ENCODE peak calls at places on chromosomes 4 and X, in five cellular contexts. J is CD4-positive, alpha-beta memory T cell; S is A549; O is fibroblast of pulmonary artery; K is CD8-positive, alpha-beta memory T cell. U is an unnamed sample.

GRCh38 chr4:82493721-82494425 is 63.5 kb downstream of the ENOPH1 start:
- DNase-seq in K (no peak), S (no peak), O (no peak), J (no peak), U (no peak)

GRCh38 chr4:100169796-100170485 is 20.3 kb downstream of the DDIT4L start:
- DNase-seq in J (no peak), K (no peak), S (no peak), O (no peak), U (peak; percentile 52)

GRCh38 chr4:6113641-6114040 is 86.7 kb downstream of the JAKMIP1 start:
- DNase-seq in S (no peak), O (no peak), K (no peak), J (no peak), U (no peak)

GRCh38 chr4:34157546-34157945 is 2086.8 kb downstream of the ARAP2 start:
- DNase-seq in O (no peak), K (no peak), J (no peak), S (no peak), U (no peak)

GRCh38 chr4:43331226-43332078 is 438.9 kb downstream of the GRXCR1 start:
- DNase-seq in J (no peak), S (no peak), K (no peak), O (peak; percentile 66), U (no peak)

GRCh38 chr4:15343581-15343980 is 84.3 kb upstream of the C1QTNF7 start:
- DNase-seq in J (no peak), K (no peak), O (peak; percentile 8), S (no peak), U (no peak)

GRCh38 chrX:124348152-124348551 is 1.8 kb downstream of the SH2D1A start:
- DNase-seq in S (no peak), J (no peak), O (no peak), K (no peak), U (no peak)

GRCh38 chrX:103817502-103817901 is 14.6 kb downstream of the RAB9B start:
- DNase-seq in K (no peak), O (peak; percentile 61), S (peak; percentile 38), J (peak; percentile 54), U (peak; percentile 6)

DNA sequence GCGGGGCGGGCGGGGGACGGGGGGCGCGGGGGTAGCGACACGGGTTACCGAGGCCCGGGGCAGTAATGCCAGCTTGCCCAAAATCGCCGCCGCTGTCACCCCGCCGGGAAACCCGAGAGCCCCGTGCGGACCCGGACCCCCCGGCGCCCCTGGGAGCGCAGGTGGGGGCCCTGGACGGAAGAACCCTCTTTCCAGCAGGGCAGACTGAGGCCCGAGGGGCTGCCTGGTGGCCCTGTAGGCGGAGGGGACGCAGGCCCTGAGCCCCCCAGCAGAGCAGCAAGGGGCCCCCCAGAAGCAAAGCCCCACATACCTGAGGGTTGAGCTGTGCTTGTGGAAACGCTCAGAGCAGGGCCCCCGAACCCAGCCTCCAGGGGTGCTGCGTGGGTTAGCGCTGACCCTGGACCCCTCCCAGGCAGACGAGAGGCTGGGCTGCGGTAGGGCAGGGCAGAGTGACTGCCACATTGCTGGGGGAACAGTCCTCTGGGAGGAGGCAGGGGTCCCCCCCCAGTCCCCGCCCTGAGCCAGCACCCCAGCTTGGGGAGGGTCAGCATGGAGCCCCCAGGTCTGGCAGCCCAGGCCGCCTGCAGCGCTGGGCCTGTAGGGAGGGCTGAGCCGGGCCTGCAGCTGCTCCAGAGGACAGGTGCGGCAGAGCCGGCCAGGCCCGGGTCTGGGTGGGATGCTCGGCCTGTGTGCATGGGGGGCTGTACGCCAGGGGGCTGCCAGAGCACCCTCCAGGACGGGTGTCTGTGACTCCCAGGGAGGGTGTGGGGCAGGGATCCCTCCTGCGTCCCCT is 646 bp downstream of the DOK7 start:
- DNase-seq in S (no peak), K (no peak), J (no peak), O (no peak), U (no peak)
- H3K4me3 ChIP-seq in S (peak overlapping the region; percentile 36), K (no peak overlapping the region), J (no peak overlapping the region), O (no peak overlapping the region), U (no peak overlapping the region)

GRCh38 chr4:109094061-109094460 is 208.4 kb downstream of the COL25A1 start:
- DNase-seq in J (no peak), K (no peak), O (no peak), S (no peak), U (no peak)
- H3K4me3 ChIP-seq in J (no peak overlapping the region), K (no peak overlapping the region), O (no peak overlapping the region), S (no peak overlapping the region), U (no peak overlapping the region)

GRCh38 chrX:17412692-17413091 is 37.7 kb downstream of the NHS start:
- DNase-seq in K (no peak), O (peak; percentile 41), S (peak; percentile 63), J (no peak), U (no peak)

GRCh38 chrX:17415242-17415815 is 40.3 kb downstream of the NHS start:
- DNase-seq in K (no peak), O (no peak), S (no peak), J (no peak), U (no peak)

GRCh38 chrX:17414839-17415238 is 39.8 kb downstream of the NHS start:
- DNase-seq in J (no peak), K (no peak), O (no peak), S (no peak), U (no peak)

GRCh38 chrX:17413228-17413627 is 38.2 kb downstream of the NHS start:
- DNase-seq in S (peak; percentile 29), K (no peak), O (peak; percentile 49), J (no peak), U (no peak)

DNA sequence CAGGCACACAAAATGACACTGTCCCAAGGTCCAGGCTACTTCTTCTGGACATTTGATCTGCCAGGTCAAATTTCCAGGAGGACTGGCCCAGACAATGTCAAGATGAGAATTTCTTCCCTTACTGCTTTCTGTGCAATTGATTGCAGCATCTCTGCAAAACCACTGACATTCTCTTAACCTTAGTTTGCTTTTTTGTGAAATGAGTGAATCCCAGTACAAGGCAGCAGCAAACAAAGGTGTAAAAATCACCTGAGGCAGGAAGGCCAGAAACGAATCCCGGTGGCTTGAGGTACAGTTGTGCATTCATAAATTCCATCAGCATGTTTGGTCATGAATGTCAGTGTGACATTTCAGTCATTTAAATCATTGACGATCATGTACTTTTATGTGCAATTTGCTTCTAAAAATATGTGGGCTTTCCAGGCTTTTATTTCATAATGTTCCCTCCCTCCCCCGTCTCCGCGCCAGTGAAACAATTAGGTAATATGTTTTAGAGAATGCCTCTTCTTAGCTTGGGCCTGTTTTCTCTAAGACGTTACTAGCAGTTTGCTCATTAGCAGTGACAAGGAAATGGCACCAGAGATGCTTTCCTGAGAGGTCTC is 39.2 kb downstream of the NHS start:
- DNase-seq in O (no peak), J (no peak), K (no peak), S (no peak), U (no peak)
- H3K4me3 ChIP-seq in O (no peak overlapping the region), J (no peak overlapping the region), K (no peak overlapping the region), S (no peak overlapping the region), U (no peak overlapping the region)

GRCh38 chrX:1945879-1946278 is 331.0 kb downstream of the ASMT start:
- DNase-seq in O (no peak), S (no peak), K (no peak), J (no peak), U (no peak)

GRCh38 chrX:1946974-1947373 is 332.1 kb downstream of the ASMT start:
- DNase-seq in O (no peak), S (no peak), J (no peak), K (no peak), U (no peak)

GRCh38 chrX:1935805-1936204 is 320.9 kb downstream of the ASMT start:
- DNase-seq in K (no peak), O (no peak), S (no peak), J (no peak), U (no peak)

GRCh38 chrX:1941291-1941690 is 326.4 kb downstream of the ASMT start:
- DNase-seq in O (no peak), J (no peak), K (no peak), S (no peak), U (no peak)
- H3K4me3 ChIP-seq in O (no peak overlapping the region), J (no peak overlapping the region), K (no peak overlapping the region), S (no peak overlapping the region), U (no peak overlapping the region)

GRCh38 chr4:121336706-121337105 is 44.1 kb downstream of the QRFPR start:
- DNase-seq in J (no peak), O (no peak), K (no peak), S (no peak), U (no peak)
- H3K4me3 ChIP-seq in J (no peak overlapping the region), O (no peak overlapping the region), K (no peak overlapping the region), S (no peak overlapping the region), U (no peak overlapping the region)

DNA sequence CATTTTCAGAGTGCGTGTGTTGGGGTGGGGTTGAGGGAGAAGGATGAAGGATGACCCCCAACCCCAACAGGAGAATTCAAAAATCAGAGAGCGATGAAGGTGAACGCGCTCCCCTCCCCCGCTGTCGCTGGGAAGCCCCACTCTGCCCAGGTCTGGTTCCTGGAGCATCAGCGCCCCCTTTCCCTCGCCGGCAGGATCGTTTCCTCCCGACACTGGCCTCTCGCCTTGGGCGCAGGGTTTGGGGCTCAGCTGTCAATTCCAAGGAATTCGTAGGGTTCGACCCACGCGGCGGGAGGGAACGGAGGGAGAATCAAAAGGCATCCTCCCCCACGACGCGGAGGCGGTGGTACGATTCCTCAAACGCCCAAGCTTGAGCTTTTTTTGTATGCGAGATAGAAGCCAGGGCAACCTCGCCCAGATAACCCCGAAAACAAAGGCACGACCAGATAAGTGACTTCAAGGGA is 997 bp upstream of the PDGFRA start:
- DNase-seq in S (peak; percentile 55), J (no peak), O (peak; percentile 90), K (no peak), U (peak; percentile 84)
- H3K4me3 ChIP-seq in S (peak overlapping the region; percentile 47), J (peak overlapping the region; percentile 3), O (peak overlapping the region; percentile 98), K (no peak overlapping the region), U (peak overlapping the region; percentile 45)